ENCODE peak calls at places on chromosomes 16 and 17, in five cellular contexts. L is pancreas, H is Panc1, P is mesendoderm, C is tibial artery. X is an unnamed sample. For H3K36me3 and H3K27me3, the result is how much of the 10 kb centered on the place peaks cover.

GRCh38 chr16:9160551-9160911 is 69.1 kb downstream of the HAPSTR1 start:
- DNase-seq in C (no peak), H (no peak), P (no peak), L (no peak), X (no peak)

GRCh38 chr17:82058230-82058854 is 6.6 kb downstream of the GPS1 start:
- DNase-seq in P (no peak), H (no peak), C (no peak), L (peak), X (no peak)

GRCh38 chr16:82329070-82329469 is 159.0 kb upstream of the MPHOSPH6 start:
- DNase-seq in H (no peak), L (no peak), C (no peak), P (no peak), X (no peak)

GRCh38 chr17:36591434-36592315 is at the start of gene DHRS11:
- DNase-seq in P (peak), C (peak), H (no peak), L (peak), X (peak)

GRCh38 chr17:31458829-31459228 is 67.4 kb downstream of the RAB11FIP4 start:
- DNase-seq in P (no peak), C (no peak), H (no peak), L (no peak), X (no peak)

GRCh38 chr16:11316331-11317015 is 28.8 kb upstream of the RMI2 start:
- DNase-seq in H (no peak), L (no peak), P (peak), C (no peak), X (peak)

GRCh38 chr17:65523853-65524664 is 37.4 kb downstream of the AXIN2 start:
- DNase-seq in P (no peak), C (peak), L (no peak), H (no peak), X (no peak)

GRCh38 chr16:78105517-78105916 is 6.1 kb downstream of the WWOX start:
- DNase-seq in L (no peak), H (no peak), P (no peak), C (no peak), X (no peak)

GRCh38 chr17:14791221-14791620 is 473.9 kb downstream of the PMP22 start:
- DNase-seq in P (no peak), H (no peak), L (no peak), C (no peak), X (no peak)

GRCh38 chr17:76625496-76625895 is 18.1 kb downstream of the ST6GALNAC1 start:
- DNase-seq in P (no peak), L (no peak), H (no peak), C (no peak), X (no peak)

GRCh38 chr17:69539781-69540319 is 125.4 kb downstream of the MAP2K6 start:
- DNase-seq in L (no peak), P (no peak), H (no peak), C (no peak), X (no peak)

GRCh38 chr17:2049333-2050245 is 5.3 kb upstream of the HIC1 start:
- DNase-seq in H (no peak), C (peak), P (peak), L (peak), X (peak)

GRCh38 chr16:50690177-50690576 is 3.2 kb upstream of the NOD2 start:
- DNase-seq in L (no peak), C (no peak), P (no peak), H (no peak), X (no peak)

GRCh38 chr16:12191102-12191501 is 214.6 kb downstream of the SNX29 start:
- DNase-seq in C (no peak), P (no peak), L (no peak), H (no peak), X (no peak)

GRCh38 chr16:59470556-59470955 is 736.4 kb upstream of the GOT2 start:
- DNase-seq in C (no peak), H (no peak), P (no peak), L (no peak), X (no peak)

GRCh38 chr16:17723735-17724134 is 253.0 kb upstream of the XYLT1 start:
- DNase-seq in H (no peak), C (no peak), P (no peak), L (no peak), X (no peak)

GRCh38 chr17:81927653-81928496 is at the start of gene MAFG:
- DNase-seq in C (peak), H (no peak), P (peak), L (peak), X (peak)

GRCh38 chr16:27721548-27722265 is 171.8 kb downstream of the KATNIP start:
- DNase-seq in C (peak), H (no peak), L (peak), P (no peak), X (no peak)

GRCh38 chr16:20673882-20674683 is 23.4 kb downstream of the ACSM1 start:
- DNase-seq in C (no peak), H (no peak), L (no peak), P (peak), X (no peak)

GRCh38 chr16:74030000-74030399 is 266.6 kb upstream of the PSMD7 start:
- DNase-seq in L (no peak), H (no peak), C (no peak), P (no peak), X (no peak)

GRCh38 chr17:2244545-2245525 is 58.8 kb downstream of the SMG6 start:
- DNase-seq in C (peak), P (peak), L (peak), H (peak), X (peak)

GRCh38 chr17:10121971-10122707 is 76.3 kb downstream of the GAS7 start:
- DNase-seq in H (no peak), P (no peak), C (peak), L (no peak), X (peak)

GRCh38 chr17:49455226-49455968 is 39.7 kb upstream of the NGFR start:
- DNase-seq in H (no peak), C (no peak), L (no peak), P (no peak), X (no peak)

GRCh38 chr17:56231693-56232092 is 78.4 kb downstream of the ANKFN1 start:
- DNase-seq in L (no peak), H (no peak), C (no peak), P (no peak), X (no peak)

GRCh38 chr16:84735846-84736586 is 36.2 kb downstream of the USP10 start:
- DNase-seq in H (no peak), C (no peak), L (no peak), P (no peak), X (no peak)

GRCh38 chr17:3770471-3770870 is 30.5 kb downstream of the ITGAE start:
- DNase-seq in C (no peak), P (no peak), L (no peak), H (no peak), X (peak)

GRCh38 chr16:31696968-31697743 is 169.5 kb downstream of the AHSP start:
- DNase-seq in P (peak), C (no peak), H (peak), L (no peak), X (peak)

GRCh38 chr16:11211061-11211976 is 44.7 kb downstream of the SOCS1 start:
- DNase-seq in L (no peak), C (no peak), P (peak), H (no peak), X (no peak)

GRCh38 chr16:29678691-29679267 is at the start of gene QPRT:
- DNase-seq in P (peak), L (peak), H (no peak), C (no peak), X (peak)

GRCh38 chr16:78045865-78046581 is 23.7 kb downstream of the CLEC3A start:
- DNase-seq in C (peak), L (peak), P (peak), H (no peak), X (peak)

GRCh38 chr17:56934280-56934679 is 20.4 kb upstream of the TRIM25 start:
- DNase-seq in P (no peak), H (no peak), L (no peak), C (no peak), X (no peak)

GRCh38 chr16:84925092-84925772 is 86.1 kb downstream of the ZDHHC7 start:
- DNase-seq in H (peak), P (peak), L (peak), C (no peak), X (peak)

GRCh38 chr16:70735141-70735979 is 49.5 kb upstream of the MTSS2 start:
- DNase-seq in L (no peak), P (peak), H (no peak), C (no peak), X (peak)

GRCh38 chr16:53043986-53044571 is 8.6 kb downstream of the CHD9NB start:
- DNase-seq in H (no peak), L (peak), P (peak), C (no peak), X (peak)
- H3K4me3 ChIP-seq in H (no peak), L (no peak), P (no peak), C (no peak), X (peak)

GRCh38 chr16:88850531-88851199 is 6.1 kb downstream of the GALNS start:
- DNase-seq in P (no peak), L (no peak), C (no peak), H (no peak), X (no peak)
- H3K36me3 ChIP-seq in P (under half), L (under half), C (under half), H (under half), X (under half)

DNA sequence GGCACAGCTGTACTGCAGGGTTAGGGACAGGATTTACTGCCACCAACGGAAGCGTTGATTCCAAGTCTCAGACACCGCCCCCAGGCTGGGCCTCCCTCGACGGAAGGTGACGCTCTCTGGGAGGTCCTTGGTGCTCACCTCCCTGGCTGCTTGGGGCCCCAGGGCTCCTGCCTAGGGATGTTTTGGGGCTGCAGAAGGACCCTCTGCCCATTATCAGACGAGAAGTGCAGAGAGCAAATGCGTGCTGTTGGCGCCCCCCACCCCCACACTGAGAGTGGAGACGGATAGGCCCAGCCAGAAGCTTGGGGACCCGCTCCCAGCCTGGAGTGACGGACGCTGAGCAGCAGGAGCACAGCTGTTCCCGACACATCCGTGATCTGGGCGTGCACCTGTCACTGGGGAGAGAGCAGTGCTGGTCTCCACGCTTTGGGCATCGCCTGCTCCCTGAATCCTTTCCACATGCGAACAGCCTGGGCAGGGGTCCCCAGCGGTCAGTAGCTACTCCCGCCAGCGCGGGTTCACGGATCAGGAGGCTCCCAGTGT is 5.1 kb upstream of the SOX8 start:
- DNase-seq in P (no peak), H (no peak), L (peak), C (no peak), X (no peak)
- H3K27me3 ChIP-seq in P (under half), H (under half), L (under half), C (under half), X (under half)

DNA sequence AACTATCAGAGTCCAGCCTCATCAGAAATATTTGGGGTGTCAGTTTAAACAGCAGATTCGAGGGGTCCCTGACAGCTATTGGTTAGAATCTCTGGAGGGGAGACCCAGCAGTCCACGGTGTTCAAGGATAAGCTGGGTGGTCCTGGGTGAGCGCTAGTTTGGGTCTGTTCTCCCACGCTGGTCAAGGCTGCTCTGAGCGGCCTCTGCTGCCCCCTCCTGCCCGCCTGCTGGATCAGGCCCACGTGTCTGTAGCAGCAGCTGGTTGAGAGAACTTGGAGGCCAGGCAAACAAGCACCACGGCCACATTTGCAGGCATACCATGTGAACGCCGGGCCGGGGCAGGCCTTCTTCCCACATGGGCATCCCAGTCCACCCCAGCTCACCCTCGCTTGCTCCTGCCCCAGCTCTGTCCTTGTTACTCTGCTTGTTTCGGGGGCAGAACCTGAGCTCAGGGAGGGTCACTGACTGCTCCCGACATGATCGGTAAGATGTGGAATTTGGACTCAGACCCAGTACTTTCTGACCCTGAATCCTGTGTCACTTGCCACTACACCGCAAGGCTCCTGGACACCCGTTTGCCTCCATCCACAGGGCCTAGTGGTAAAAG is 7.4 kb downstream of the FOXF1 start:
- DNase-seq in L (no peak), P (peak), H (no peak), C (peak), X (peak)
- H3K4me3 ChIP-seq in L (no peak), P (no peak), H (no peak), C (no peak), X (no peak)

DNA sequence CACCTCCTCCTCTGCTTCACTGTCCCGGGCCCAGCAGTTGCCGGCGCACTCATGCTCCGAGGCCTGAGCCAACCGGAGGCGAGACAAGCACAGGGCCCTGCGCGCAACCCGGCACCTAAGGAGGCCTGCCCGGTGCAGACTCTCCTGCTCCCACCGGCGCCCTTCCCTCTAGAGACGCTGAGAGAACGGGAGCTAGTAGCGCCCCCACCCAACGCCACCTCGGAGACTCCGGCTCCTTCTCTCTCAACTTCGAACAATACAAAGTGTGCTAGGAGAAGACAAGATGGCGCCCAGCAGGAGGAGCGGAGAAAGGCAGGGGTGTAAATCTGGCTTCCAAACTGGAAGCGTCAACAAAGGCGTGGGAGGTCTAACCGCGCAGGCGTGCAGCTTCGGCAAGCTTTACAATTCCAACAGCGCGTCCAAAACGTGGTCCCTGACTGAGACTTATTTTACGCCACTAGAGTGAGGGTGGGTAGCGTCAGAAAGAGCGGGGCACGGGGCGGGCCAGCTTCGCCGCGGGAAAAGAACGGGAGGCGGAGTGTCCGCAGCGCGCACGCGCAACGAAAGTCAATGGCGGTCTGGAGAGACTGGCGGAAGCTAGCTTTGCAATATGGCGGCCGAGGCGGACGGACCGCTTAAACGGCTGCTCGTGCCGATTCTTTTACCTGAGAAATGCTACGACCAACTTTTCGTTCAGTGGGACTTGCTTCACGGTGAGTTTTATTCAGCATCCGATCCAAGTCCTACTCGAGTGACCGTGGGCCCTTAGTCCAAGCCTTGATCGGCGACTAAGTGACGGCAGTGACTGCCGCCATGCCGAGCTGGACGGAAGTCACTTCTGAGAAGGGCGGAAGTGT is at the start of gene MPDU1:
- DNase-seq in C (peak), H (peak), P (peak), L (peak), X (peak)
- H3K36me3 ChIP-seq in C (under half), H (under half), P (under half), L (under half), X (under half)